ENCODE peak calls at places on chromosomes 12 and 14, in six cellular contexts. C, B, H, J, M and G are unnamed samples.
A peak's percentile ranks its signal among the peaks of the same experiment; 100 is the strongest.

GRCh38 chr12:52293926-52294325 is 2.6 kb upstream of the KRT81 start:
- DNase-seq in C (no peak), B (no peak), H (no peak), J (no peak), M (no peak), G (no peak)

GRCh38 chr14:72471346-72471745 is 422.6 kb downstream of the DPF3 start:
- DNase-seq in C (peak; percentile 67), B (no peak), H (no peak), J (no peak), M (no peak), G (no peak)

GRCh38 chr12:114425031-114425626 is 19.2 kb upstream of the TBX5 start:
- DNase-seq in C (no peak), B (peak; percentile 76), H (no peak), J (no peak), M (no peak), G (no peak)

GRCh38 chr12:104615048-104615561 is 158.4 kb downstream of the CHST11 start:
- DNase-seq in C (no peak), B (peak; percentile 74), H (no peak), J (no peak), M (no peak), G (no peak)

GRCh38 chr14:103728721-103729120 is 13.1 kb downstream of the ZFYVE21 start:
- DNase-seq in C (no peak), B (no peak), H (no peak), J (no peak), M (no peak), G (no peak)

GRCh38 chr14:32820182-32820581 is 118.5 kb upstream of the NPAS3 start:
- DNase-seq in C (no peak), B (no peak), H (no peak), J (no peak), M (no peak), G (no peak)

GRCh38 chr12:121711925-121712461 is 559 bp upstream of the TMEM120B start:
- DNase-seq in C (peak; percentile 48), B (no peak), H (peak; percentile 33), J (no peak), M (peak; percentile 64), G (no peak)

GRCh38 chr14:101590616-101591015 is 29.3 kb downstream of the DIO3 start:
- DNase-seq in C (no peak), B (no peak), H (no peak), J (no peak), M (peak; percentile 14), G (no peak)

GRCh38 chr12:116662612-116663144 is 75.2 kb downstream of the SPRING1 start:
- DNase-seq in C (no peak), B (peak; percentile 43), H (peak; percentile 15), J (peak; percentile 43), M (peak; percentile 31), G (peak; percentile 23)

GRCh38 chr12:53048033-53048779 is 1.7 kb upstream of the TNS2 start:
- DNase-seq in C (peak; percentile 79), B (no peak), H (peak; percentile 71), J (no peak), M (no peak), G (peak; percentile 75)

GRCh38 chr12:10612954-10613333 is 465 bp downstream of the MAGOHB start:
- DNase-seq in C (peak; percentile 23), B (no peak), H (no peak), J (no peak), M (peak; percentile 14), G (no peak)

GRCh38 chr12:85627584-85627983 is 208.6 kb downstream of the RASSF9 start:
- DNase-seq in C (peak; percentile 82), B (peak; percentile 14), H (no peak), J (no peak), M (no peak), G (peak; percentile 25)

GRCh38 chr14:56474419-56475022 is 105.1 kb upstream of the TMEM260 start:
- DNase-seq in C (peak; percentile 34), B (peak; percentile 53), H (no peak), J (no peak), M (peak; percentile 52), G (peak; percentile 73)